ENCODE peak calls at places on chromosomes 2 and 18, in ten cellular contexts. Z is heart left ventricle, Q is progenitor cell of endocrine pancreas, K is PC-3, U is stomach, W is cardiac fibroblast, F is tibial artery, J is foreskin fibroblast, M is upper lobe of left lung, T is coronary artery. O is an unnamed sample.

GRCh38 chr2:47174731-47175361 is 19.7 kb upstream of the STPG4 start:
- DNase-seq in M (no peak), F (peak; percentile 56), Q (no peak), K (peak; percentile 85), T (no peak), J (no peak), U (peak; percentile 64), W (peak; percentile 67), Z (no peak), O (peak; percentile 93)

GRCh38 chr2:17536416-17536815 is 4.1 kb upstream of the VSNL1 start:
- DNase-seq in F (no peak), T (no peak), W (no peak), M (no peak), Q (no peak), K (peak; percentile 9), Z (no peak), J (no peak), U (no peak), O (peak; percentile 33)

GRCh38 chr2:187962538-187962937 is 329.1 kb upstream of the GULP1 start:
- DNase-seq in U (no peak), T (no peak), Z (no peak), K (no peak), W (no peak), F (no peak), M (no peak), Q (no peak), J (no peak), O (no peak)

GRCh38 chr2:133213651-133214050 is 354.6 kb downstream of the NCKAP5 start:
- DNase-seq in M (no peak), T (no peak), W (peak; percentile 48), K (no peak), J (no peak), Z (no peak), U (no peak), F (no peak), Q (no peak), O (no peak)

GRCh38 chr2:206989306-206989705 is 50.0 kb downstream of the CPO start:
- DNase-seq in T (no peak), M (no peak), K (peak; percentile 71), J (no peak), U (peak; percentile 44), W (peak; percentile 32), F (no peak), Q (peak; percentile 10), Z (peak; percentile 68), O (peak; percentile 59)

GRCh38 chr2:54569745-54570296 is 113.7 kb downstream of the SPTBN1 start:
- DNase-seq in K (peak; percentile 48), F (no peak), Z (no peak), M (no peak), J (no peak), U (peak; percentile 60), T (no peak), Q (no peak), W (no peak), O (no peak)

GRCh38 chr18:34223164-34223892 is 1.4 kb downstream of the NOL4 start:
- DNase-seq in F (no peak), W (no peak), U (no peak), Q (no peak), Z (peak; percentile 60), J (no peak), K (no peak), M (peak; percentile 79), T (no peak), O (no peak)

GRCh38 chr2:239469101-239469960 is 68.5 kb upstream of the HDAC4 start:
- DNase-seq in Z (no peak), Q (peak; percentile 1), F (no peak), M (no peak), K (no peak), W (no peak), J (no peak), T (peak; percentile 58), U (peak; percentile 21), O (no peak)

GRCh38 chr2:119810039-119810630 is 50.4 kb downstream of the PTPN4 start:
- DNase-seq in K (peak; percentile 40), M (no peak), Q (no peak), J (no peak), U (no peak), W (no peak), F (no peak), T (no peak), Z (no peak), O (no peak)

GRCh38 chr18:59459352-59460059 is 100.4 kb upstream of the LMAN1 start:
- DNase-seq in Z (no peak), M (no peak), K (peak; percentile 43), F (no peak), W (peak; percentile 71), J (peak; percentile 42), U (no peak), Q (no peak), T (no peak), O (peak; percentile 51)

GRCh38 chr2:41610501-41611242 is 437.1 kb upstream of the PKDCC start:
- DNase-seq in J (no peak), Q (no peak), U (no peak), T (no peak), F (peak; percentile 29), W (peak; percentile 87), K (no peak), M (no peak), Z (no peak), O (no peak)

GRCh38 chr2:197254776-197255521 is 55.6 kb downstream of the ANKRD44 start:
- DNase-seq in T (no peak), F (no peak), U (no peak), J (no peak), K (no peak), Q (no peak), W (no peak), Z (no peak), M (no peak), O (no peak)

GRCh38 chr2:240454031-240454901 is 18.8 kb downstream of the GPC1 start:
- DNase-seq in M (peak; percentile 80), Q (no peak), W (no peak), J (no peak), F (no peak), T (no peak), U (no peak), Z (no peak), K (no peak), O (no peak)

GRCh38 chr2:41998789-41999470 is 48.9 kb upstream of the PKDCC start:
- DNase-seq in F (peak; percentile 38), J (no peak), T (no peak), Q (no peak), U (no peak), Z (no peak), W (no peak), M (no peak), K (no peak), O (no peak)

GRCh38 chr18:58194028-58194427 is 150.0 kb downstream of the NEDD4L start:
- DNase-seq in K (peak; percentile 6), J (no peak), W (no peak), U (peak; percentile 53), M (no peak), Z (no peak), T (no peak), F (no peak), Q (no peak), O (no peak)
- TF ChIP-seq CTCF in K (peak; percentile 43), J (peak; percentile 26), W (peak; percentile 10), U (no peak), M (no peak), Z (peak; percentile 25), T (no peak), F (no peak), Q (peak; percentile 61), O (peak; percentile 23)

GRCh38 chr18:61528961-61529360 is 195.7 kb downstream of the CDH20 start:
- DNase-seq in M (no peak), F (no peak), J (no peak), Q (no peak), T (no peak), Z (no peak), U (no peak), K (no peak), W (no peak), O (no peak)

GRCh38 chr18:61530681-61531080 is 197.5 kb downstream of the CDH20 start:
- DNase-seq in K (no peak), Z (no peak), T (no peak), U (no peak), W (no peak), F (no peak), Q (no peak), M (no peak), J (no peak), O (no peak)

GRCh38 chr18:61535401-61535800 is 202.2 kb downstream of the CDH20 start:
- DNase-seq in K (no peak), M (no peak), W (no peak), F (no peak), Q (no peak), T (no peak), U (no peak), J (no peak), Z (no peak), O (no peak)

GRCh38 chr18:61531182-61531581 is 198.0 kb downstream of the CDH20 start:
- DNase-seq in Z (peak; percentile 65), F (no peak), Q (no peak), K (no peak), M (no peak), W (peak; percentile 22), T (no peak), J (no peak), U (no peak), O (no peak)

DNA sequence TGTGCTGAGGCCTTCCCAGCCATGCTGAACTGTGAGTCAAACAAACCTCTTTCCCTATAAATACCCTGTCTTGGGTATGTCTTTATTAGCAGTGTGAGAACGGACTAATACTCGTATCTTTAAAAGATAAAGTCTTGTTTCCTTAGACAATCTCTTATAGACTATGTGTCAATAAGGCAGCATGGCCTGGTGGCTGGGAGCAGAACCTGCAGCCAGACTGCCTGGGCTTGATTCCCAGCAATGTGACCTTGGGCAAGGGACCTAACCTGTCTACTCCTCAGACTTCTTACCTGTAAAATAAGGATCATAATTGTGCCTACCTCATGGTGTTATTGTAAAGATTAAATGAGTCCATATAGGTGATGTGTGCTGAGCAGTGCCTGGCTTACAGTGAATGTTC is 198.7 kb downstream of the CDH20 start:
- DNase-seq in K (no peak), T (no peak), U (peak; percentile 63), J (no peak), Z (no peak), Q (no peak), F (no peak), M (no peak), W (no peak), O (no peak)
- TF ChIP-seq CTCF in K (no peak), T (no peak), U (no peak), J (no peak), Z (no peak), Q (no peak), F (no peak), M (no peak), W (no peak), O (no peak)

DNA sequence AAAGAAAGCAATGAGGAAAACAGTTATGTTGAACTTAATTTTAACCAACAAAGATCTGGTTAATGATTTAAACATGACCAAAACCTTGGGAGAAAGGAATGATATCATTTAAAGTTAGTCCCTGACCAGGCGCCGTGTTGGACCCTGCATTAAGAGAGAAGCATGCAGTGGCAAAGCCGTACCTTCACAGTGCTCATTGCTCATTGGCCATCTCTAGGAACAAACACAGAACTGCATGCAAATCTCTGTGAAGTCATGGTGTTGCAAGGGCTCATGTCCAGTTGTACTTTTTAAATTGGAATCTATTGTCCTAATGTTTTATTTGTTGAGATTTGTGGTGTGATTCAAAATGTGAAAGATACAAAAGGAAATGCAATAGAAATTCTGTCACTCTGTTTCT is 12.1 kb upstream of the SRBD1 start:
- DNase-seq in F (no peak), U (no peak), M (no peak), J (no peak), K (no peak), T (no peak), Z (no peak), W (no peak), Q (no peak), O (no peak)
- TF ChIP-seq CTCF in F (no peak), U (no peak), M (no peak), J (no peak), K (no peak), T (no peak), Z (no peak), W (no peak), Q (no peak), O (no peak)

GRCh38 chr2:174248187-174248997 is at the start of gene OLA1:
- DNase-seq in T (peak; percentile 94), F (peak; percentile 91), W (peak; percentile 91), Z (peak; percentile 98), J (peak; percentile 95), U (peak; percentile 97), Q (peak; percentile 94), M (peak; percentile 99), K (peak; percentile 96), O (peak; percentile 96)
- TF ChIP-seq CTCF in T (no peak), F (peak; percentile 9), W (no peak), Z (no peak), J (no peak), U (no peak), Q (no peak), M (no peak), K (no peak), O (no peak)